ENCODE peak calls at places on chromosomes 4 and X, in seven cellular contexts. One of them, this sample, is unnamed.

GRCh38 chr4:6362896-6363295 is 93.2 kb downstream of the WFS1 start:
- DNase-seq in skeletal muscle cell: no peak
- DNase-seq in naive thymus-derived CD8-positive, alpha-beta T cell: no peak
- DNase-seq in CD8-positive, alpha-beta T cell: no peak
- DNase-seq in sciatic nerve: no peak
- DNase-seq in activated CD8-positive, alpha-beta memory T cell treated with anti-CD3 and anti-CD28 coated beads, Interleukin-2, amount 50 U/mL, for 4 hours: no peak
- DNase-seq in AG09319: no peak
- DNase-seq in this sample: no peak

GRCh38 chr4:77917075-77917474 is 54.4 kb downstream of the MRPL1 start:
- DNase-seq in naive thymus-derived CD8-positive, alpha-beta T cell: no peak
- DNase-seq in activated CD8-positive, alpha-beta memory T cell treated with anti-CD3 and anti-CD28 coated beads, Interleukin-2, amount 50 U/mL, for 4 hours: no peak
- DNase-seq in CD8-positive, alpha-beta T cell: no peak
- DNase-seq in skeletal muscle cell: no peak
- DNase-seq in sciatic nerve: no peak
- DNase-seq in AG09319: no peak
- DNase-seq in this sample: no peak

GRCh38 chrX:11470231-11470630 is 177.0 kb downstream of the AMELX start:
- DNase-seq in activated CD8-positive, alpha-beta memory T cell treated with anti-CD3 and anti-CD28 coated beads, Interleukin-2, amount 50 U/mL, for 4 hours: no peak
- DNase-seq in CD8-positive, alpha-beta T cell: no peak
- DNase-seq in sciatic nerve: no peak
- DNase-seq in skeletal muscle cell: peak
- DNase-seq in AG09319: peak
- DNase-seq in naive thymus-derived CD8-positive, alpha-beta T cell: no peak
- DNase-seq in this sample: peak

GRCh38 chr4:71221510-71222466 is 117.0 kb upstream of the SLC4A4 start:
- DNase-seq in activated CD8-positive, alpha-beta memory T cell treated with anti-CD3 and anti-CD28 coated beads, Interleukin-2, amount 50 U/mL, for 4 hours: no peak
- DNase-seq in skeletal muscle cell: no peak
- DNase-seq in sciatic nerve: no peak
- DNase-seq in AG09319: no peak
- DNase-seq in CD8-positive, alpha-beta T cell: no peak
- DNase-seq in naive thymus-derived CD8-positive, alpha-beta T cell: no peak
- DNase-seq in this sample: no peak

GRCh38 chr4:48244665-48245064 is 25.0 kb downstream of the TEC start:
- DNase-seq in AG09319: no peak
- DNase-seq in sciatic nerve: no peak
- DNase-seq in skeletal muscle cell: no peak
- DNase-seq in activated CD8-positive, alpha-beta memory T cell treated with anti-CD3 and anti-CD28 coated beads, Interleukin-2, amount 50 U/mL, for 4 hours: no peak
- DNase-seq in CD8-positive, alpha-beta T cell: no peak
- DNase-seq in naive thymus-derived CD8-positive, alpha-beta T cell: no peak
- DNase-seq in this sample: no peak

GRCh38 chr4:98993419-98994071 is 2.0 kb upstream of the METAP1 start:
- DNase-seq in CD8-positive, alpha-beta T cell: no peak
- DNase-seq in naive thymus-derived CD8-positive, alpha-beta T cell: no peak
- DNase-seq in AG09319: no peak
- DNase-seq in sciatic nerve: no peak
- DNase-seq in activated CD8-positive, alpha-beta memory T cell treated with anti-CD3 and anti-CD28 coated beads, Interleukin-2, amount 50 U/mL, for 4 hours: no peak
- DNase-seq in skeletal muscle cell: no peak
- DNase-seq in this sample: no peak

GRCh38 chrX:8140986-8141385 is 30.1 kb downstream of the VCX2 start:
- DNase-seq in CD8-positive, alpha-beta T cell: no peak
- DNase-seq in AG09319: no peak
- DNase-seq in naive thymus-derived CD8-positive, alpha-beta T cell: no peak
- DNase-seq in activated CD8-positive, alpha-beta memory T cell treated with anti-CD3 and anti-CD28 coated beads, Interleukin-2, amount 50 U/mL, for 4 hours: no peak
- DNase-seq in sciatic nerve: no peak
- DNase-seq in skeletal muscle cell: no peak
- DNase-seq in this sample: no peak

GRCh38 chrX:110037181-110037580 is 34.3 kb downstream of the TMEM164 start:
- DNase-seq in naive thymus-derived CD8-positive, alpha-beta T cell: no peak
- DNase-seq in skeletal muscle cell: no peak
- DNase-seq in activated CD8-positive, alpha-beta memory T cell treated with anti-CD3 and anti-CD28 coated beads, Interleukin-2, amount 50 U/mL, for 4 hours: no peak
- DNase-seq in CD8-positive, alpha-beta T cell: no peak
- DNase-seq in sciatic nerve: no peak
- DNase-seq in AG09319: no peak
- DNase-seq in this sample: no peak

GRCh38 chr4:120812216-120812615 is 110.3 kb downstream of the PRDM5 start:
- DNase-seq in skeletal muscle cell: no peak
- DNase-seq in naive thymus-derived CD8-positive, alpha-beta T cell: no peak
- DNase-seq in activated CD8-positive, alpha-beta memory T cell treated with anti-CD3 and anti-CD28 coated beads, Interleukin-2, amount 50 U/mL, for 4 hours: no peak
- DNase-seq in CD8-positive, alpha-beta T cell: no peak
- DNase-seq in AG09319: no peak
- DNase-seq in sciatic nerve: no peak
- DNase-seq in this sample: no peak

GRCh38 chr4:26958925-26959653 is 98.4 kb downstream of the STIM2 start:
- DNase-seq in CD8-positive, alpha-beta T cell: no peak
- DNase-seq in naive thymus-derived CD8-positive, alpha-beta T cell: no peak
- DNase-seq in activated CD8-positive, alpha-beta memory T cell treated with anti-CD3 and anti-CD28 coated beads, Interleukin-2, amount 50 U/mL, for 4 hours: no peak
- DNase-seq in skeletal muscle cell: no peak
- DNase-seq in sciatic nerve: no peak
- DNase-seq in AG09319: no peak
- DNase-seq in this sample: no peak

GRCh38 chrX:9656277-9656676 is 109.4 kb downstream of the GPR143 start:
- DNase-seq in skeletal muscle cell: no peak
- DNase-seq in CD8-positive, alpha-beta T cell: no peak
- DNase-seq in sciatic nerve: no peak
- DNase-seq in activated CD8-positive, alpha-beta memory T cell treated with anti-CD3 and anti-CD28 coated beads, Interleukin-2, amount 50 U/mL, for 4 hours: no peak
- DNase-seq in naive thymus-derived CD8-positive, alpha-beta T cell: no peak
- DNase-seq in AG09319: no peak
- DNase-seq in this sample: no peak

GRCh38 chr4:132218406-132218805 is 930.7 kb upstream of the PCDH10 start:
- DNase-seq in naive thymus-derived CD8-positive, alpha-beta T cell: no peak
- DNase-seq in sciatic nerve: no peak
- DNase-seq in skeletal muscle cell: no peak
- DNase-seq in CD8-positive, alpha-beta T cell: no peak
- DNase-seq in AG09319: no peak
- DNase-seq in activated CD8-positive, alpha-beta memory T cell treated with anti-CD3 and anti-CD28 coated beads, Interleukin-2, amount 50 U/mL, for 4 hours: no peak
- DNase-seq in this sample: no peak

GRCh38 chr4:29861307-29861706 is 858.9 kb upstream of the PCDH7 start:
- DNase-seq in CD8-positive, alpha-beta T cell: no peak
- DNase-seq in AG09319: no peak
- DNase-seq in activated CD8-positive, alpha-beta memory T cell treated with anti-CD3 and anti-CD28 coated beads, Interleukin-2, amount 50 U/mL, for 4 hours: no peak
- DNase-seq in naive thymus-derived CD8-positive, alpha-beta T cell: no peak
- DNase-seq in sciatic nerve: no peak
- DNase-seq in skeletal muscle cell: no peak
- DNase-seq in this sample: no peak

GRCh38 chr4:1927675-1928074 is 56.5 kb downstream of the NSD2 start:
- DNase-seq in skeletal muscle cell: no peak
- DNase-seq in AG09319: peak
- DNase-seq in naive thymus-derived CD8-positive, alpha-beta T cell: no peak
- DNase-seq in sciatic nerve: no peak
- DNase-seq in CD8-positive, alpha-beta T cell: no peak
- DNase-seq in activated CD8-positive, alpha-beta memory T cell treated with anti-CD3 and anti-CD28 coated beads, Interleukin-2, amount 50 U/mL, for 4 hours: no peak
- DNase-seq in this sample: no peak

GRCh38 chrX:64885850-64886249 is 90.4 kb downstream of the ZC4H2 start:
- DNase-seq in sciatic nerve: no peak
- DNase-seq in naive thymus-derived CD8-positive, alpha-beta T cell: no peak
- DNase-seq in activated CD8-positive, alpha-beta memory T cell treated with anti-CD3 and anti-CD28 coated beads, Interleukin-2, amount 50 U/mL, for 4 hours: no peak
- DNase-seq in AG09319: no peak
- DNase-seq in CD8-positive, alpha-beta T cell: no peak
- DNase-seq in skeletal muscle cell: no peak
- DNase-seq in this sample: no peak

GRCh38 chrX:133653363-133653762 is 238.1 kb upstream of the GPC4 start:
- DNase-seq in AG09319: no peak
- DNase-seq in naive thymus-derived CD8-positive, alpha-beta T cell: no peak
- DNase-seq in CD8-positive, alpha-beta T cell: no peak
- DNase-seq in activated CD8-positive, alpha-beta memory T cell treated with anti-CD3 and anti-CD28 coated beads, Interleukin-2, amount 50 U/mL, for 4 hours: no peak
- DNase-seq in skeletal muscle cell: no peak
- DNase-seq in sciatic nerve: no peak
- DNase-seq in this sample: no peak

GRCh38 chr4:132333723-132334045 is 815.4 kb upstream of the PCDH10 start:
- DNase-seq in CD8-positive, alpha-beta T cell: no peak
- DNase-seq in activated CD8-positive, alpha-beta memory T cell treated with anti-CD3 and anti-CD28 coated beads, Interleukin-2, amount 50 U/mL, for 4 hours: no peak
- DNase-seq in naive thymus-derived CD8-positive, alpha-beta T cell: no peak
- DNase-seq in skeletal muscle cell: peak
- DNase-seq in sciatic nerve: no peak
- DNase-seq in AG09319: no peak
- DNase-seq in this sample: no peak

GRCh38 chrX:16188687-16189086 is 21.4 kb downstream of the MAGEB17 start:
- DNase-seq in CD8-positive, alpha-beta T cell: no peak
- DNase-seq in activated CD8-positive, alpha-beta memory T cell treated with anti-CD3 and anti-CD28 coated beads, Interleukin-2, amount 50 U/mL, for 4 hours: no peak
- DNase-seq in skeletal muscle cell: no peak
- DNase-seq in naive thymus-derived CD8-positive, alpha-beta T cell: no peak
- DNase-seq in AG09319: no peak
- DNase-seq in sciatic nerve: no peak
- DNase-seq in this sample: no peak

GRCh38 chrX:54248309-54248708 is 65.3 kb upstream of the FAM120C start:
- DNase-seq in CD8-positive, alpha-beta T cell: no peak
- DNase-seq in skeletal muscle cell: no peak
- DNase-seq in activated CD8-positive, alpha-beta memory T cell treated with anti-CD3 and anti-CD28 coated beads, Interleukin-2, amount 50 U/mL, for 4 hours: no peak
- DNase-seq in sciatic nerve: no peak
- DNase-seq in AG09319: no peak
- DNase-seq in naive thymus-derived CD8-positive, alpha-beta T cell: no peak
- DNase-seq in this sample: peak

GRCh38 chr4:113146876-113147358 is 97.5 kb downstream of the ANK2 start:
- DNase-seq in AG09319: no peak
- DNase-seq in sciatic nerve: no peak
- DNase-seq in CD8-positive, alpha-beta T cell: no peak
- DNase-seq in activated CD8-positive, alpha-beta memory T cell treated with anti-CD3 and anti-CD28 coated beads, Interleukin-2, amount 50 U/mL, for 4 hours: no peak
- DNase-seq in naive thymus-derived CD8-positive, alpha-beta T cell: no peak
- DNase-seq in skeletal muscle cell: no peak
- DNase-seq in this sample: no peak

GRCh38 chrX:21932277-21932996 is 8.1 kb upstream of the SMS start:
- DNase-seq in naive thymus-derived CD8-positive, alpha-beta T cell: no peak
- DNase-seq in activated CD8-positive, alpha-beta memory T cell treated with anti-CD3 and anti-CD28 coated beads, Interleukin-2, amount 50 U/mL, for 4 hours: no peak
- DNase-seq in skeletal muscle cell: peak
- DNase-seq in sciatic nerve: no peak
- DNase-seq in AG09319: peak
- DNase-seq in CD8-positive, alpha-beta T cell: no peak
- DNase-seq in this sample: peak

GRCh38 chr4:73875401-73875800 is 6.2 kb downstream of the CXCL1 start:
- DNase-seq in activated CD8-positive, alpha-beta memory T cell treated with anti-CD3 and anti-CD28 coated beads, Interleukin-2, amount 50 U/mL, for 4 hours: no peak
- DNase-seq in naive thymus-derived CD8-positive, alpha-beta T cell: no peak
- DNase-seq in CD8-positive, alpha-beta T cell: no peak
- DNase-seq in AG09319: no peak
- DNase-seq in sciatic nerve: no peak
- DNase-seq in skeletal muscle cell: no peak
- DNase-seq in this sample: no peak

GRCh38 chrX:150450519-150451177 is 87.5 kb downstream of the MAMLD1 start:
- DNase-seq in activated CD8-positive, alpha-beta memory T cell treated with anti-CD3 and anti-CD28 coated beads, Interleukin-2, amount 50 U/mL, for 4 hours: no peak
- DNase-seq in naive thymus-derived CD8-positive, alpha-beta T cell: no peak
- DNase-seq in CD8-positive, alpha-beta T cell: no peak
- DNase-seq in sciatic nerve: no peak
- DNase-seq in AG09319: no peak
- DNase-seq in skeletal muscle cell: no peak
- DNase-seq in this sample: no peak

GRCh38 chr4:26083987-26084386 is 170.0 kb downstream of the SMIM20 start:
- DNase-seq in CD8-positive, alpha-beta T cell: no peak
- DNase-seq in activated CD8-positive, alpha-beta memory T cell treated with anti-CD3 and anti-CD28 coated beads, Interleukin-2, amount 50 U/mL, for 4 hours: no peak
- DNase-seq in AG09319: peak
- DNase-seq in naive thymus-derived CD8-positive, alpha-beta T cell: no peak
- DNase-seq in sciatic nerve: no peak
- DNase-seq in skeletal muscle cell: peak
- DNase-seq in this sample: no peak

GRCh38 chr4:150948710-150949109 is 66.4 kb downstream of the LRBA start:
- DNase-seq in naive thymus-derived CD8-positive, alpha-beta T cell: no peak
- DNase-seq in CD8-positive, alpha-beta T cell: no peak
- DNase-seq in sciatic nerve: no peak
- DNase-seq in activated CD8-positive, alpha-beta memory T cell treated with anti-CD3 and anti-CD28 coated beads, Interleukin-2, amount 50 U/mL, for 4 hours: no peak
- DNase-seq in AG09319: no peak
- DNase-seq in skeletal muscle cell: no peak
- DNase-seq in this sample: no peak

GRCh38 chr4:2402941-2403340 is 15.5 kb downstream of the ZFYVE28 start:
- DNase-seq in CD8-positive, alpha-beta T cell: no peak
- DNase-seq in naive thymus-derived CD8-positive, alpha-beta T cell: no peak
- DNase-seq in skeletal muscle cell: no peak
- DNase-seq in sciatic nerve: no peak
- DNase-seq in activated CD8-positive, alpha-beta memory T cell treated with anti-CD3 and anti-CD28 coated beads, Interleukin-2, amount 50 U/mL, for 4 hours: no peak
- DNase-seq in AG09319: no peak
- DNase-seq in this sample: no peak

GRCh38 chr4:163540977-163541376 is 46.5 kb downstream of the TMA16 start:
- DNase-seq in AG09319: peak
- DNase-seq in CD8-positive, alpha-beta T cell: no peak
- DNase-seq in skeletal muscle cell: peak
- DNase-seq in activated CD8-positive, alpha-beta memory T cell treated with anti-CD3 and anti-CD28 coated beads, Interleukin-2, amount 50 U/mL, for 4 hours: no peak
- DNase-seq in sciatic nerve: no peak
- DNase-seq in naive thymus-derived CD8-positive, alpha-beta T cell: no peak
- DNase-seq in this sample: peak